ENCODE peak calls at places on chromosomes 13 and 19, in seven cellular contexts. H, O, I, N, P, V and X are unnamed samples.

GRCh38 chr13:52026246-52026626 is 1.7 kb downstream of the UTP14C start:
- DNase-seq in H (no peak), O (no peak), I (peak; percentile 47), N (no peak), P (peak; percentile 35), V (no peak), X (no peak)

GRCh38 chr13:60152904-60153303 is 10.8 kb downstream of the DIAPH3 start:
- DNase-seq in H (no peak), O (no peak), I (no peak), N (no peak), P (no peak), V (no peak), X (no peak)

GRCh38 chr19:38455031-38455430 is 21.5 kb downstream of the RYR1 start:
- DNase-seq in H (no peak), O (no peak), I (no peak), N (peak; percentile 55), P (peak; percentile 18), V (no peak), X (peak; percentile 47)

GRCh38 chr13:73158851-73159250 is 100.0 kb downstream of the KLF5 start:
- DNase-seq in H (no peak), O (no peak), I (no peak), N (no peak), P (no peak), V (no peak), X (no peak)

GRCh38 chr13:37954191-37954590 is 84.6 kb upstream of the TRPC4 start:
- DNase-seq in H (no peak), O (no peak), I (no peak), N (no peak), P (no peak), V (no peak), X (no peak)

GRCh38 chr13:49669735-49670309 is 21.5 kb downstream of the EBPL start:
- DNase-seq in H (peak; percentile 84), O (peak; percentile 63), I (peak; percentile 57), N (peak; percentile 49), P (peak; percentile 60), V (no peak), X (peak; percentile 38)

GRCh38 chr19:18967358-18968146 is 26.5 kb upstream of the HOMER3 start:
- DNase-seq in H (no peak), O (no peak), I (no peak), N (no peak), P (no peak), V (no peak), X (peak; percentile 31)

GRCh38 chr13:20118268-20119140 is 42.3 kb downstream of the GJA3 start:
- DNase-seq in H (peak; percentile 71), O (no peak), I (no peak), N (peak; percentile 41), P (no peak), V (no peak), X (peak; percentile 86)

GRCh38 chr13:33875658-33876401 is 57.9 kb downstream of the RFC3 start:
- DNase-seq in H (no peak), O (no peak), I (no peak), N (no peak), P (no peak), V (no peak), X (no peak)

GRCh38 chr19:2550431-2551171 is 74.7 kb downstream of the GADD45B start:
- DNase-seq in H (peak; percentile 54), O (no peak), I (no peak), N (no peak), P (no peak), V (no peak), X (no peak)

GRCh38 chr19:7109678-7110289 is 40.3 kb downstream of the ZNF557 start:
- DNase-seq in H (no peak), O (no peak), I (peak; percentile 50), N (no peak), P (peak; percentile 11), V (no peak), X (no peak)

GRCh38 chr13:72221276-72221962 is 354.4 kb upstream of the DACH1 start:
- DNase-seq in H (no peak), O (peak; percentile 18), I (peak; percentile 82), N (peak; percentile 7), P (peak; percentile 28), V (no peak), X (peak; percentile 70)

GRCh38 chr13:93721483-93721882 is 494.9 kb downstream of the GPC6 start:
- DNase-seq in H (no peak), O (no peak), I (no peak), N (no peak), P (no peak), V (no peak), X (no peak)

GRCh38 chr13:61664821-61665705 is 249.4 kb upstream of the PCDH20 start:
- DNase-seq in H (no peak), O (peak; percentile 10), I (no peak), N (no peak), P (peak; percentile 90), V (no peak), X (no peak)

GRCh38 chr13:93769607-93770006 is 543.0 kb downstream of the GPC6 start:
- DNase-seq in H (no peak), O (no peak), I (no peak), N (no peak), P (no peak), V (no peak), X (no peak)

GRCh38 chr13:40190656-40191100 is 475.8 kb downstream of the FOXO1 start:
- DNase-seq in H (peak; percentile 63), O (no peak), I (no peak), N (no peak), P (peak; percentile 6), V (no peak), X (no peak)

GRCh38 chr13:113854238-113855011 is 9.5 kb downstream of the GAS6 start:
- DNase-seq in H (no peak), O (no peak), I (peak; percentile 49), N (no peak), P (no peak), V (no peak), X (no peak)

GRCh38 chr13:113855012-113855921 is 8.6 kb downstream of the GAS6 start:
- DNase-seq in H (no peak), O (no peak), I (peak; percentile 40), N (no peak), P (no peak), V (no peak), X (no peak)

GRCh38 chr13:113855931-113856715 is 7.8 kb downstream of the GAS6 start:
- DNase-seq in H (no peak), O (no peak), I (peak; percentile 33), N (no peak), P (no peak), V (no peak), X (no peak)

GRCh38 chr13:113857531-113858195 is 6.2 kb downstream of the GAS6 start:
- DNase-seq in H (no peak), O (no peak), I (peak; percentile 50), N (no peak), P (no peak), V (no peak), X (no peak)

GRCh38 chr13:113856716-113857065 is 7.2 kb downstream of the GAS6 start:
- DNase-seq in H (no peak), O (no peak), I (peak; percentile 32), N (no peak), P (peak; percentile 21), V (no peak), X (peak; percentile 65)
- TF ChIP-seq JUND in H (no peak), O (no peak), I (no peak), N (no peak), P (no peak), V (no peak), X (no peak)

GRCh38 chr19:4523306-4524110 is 5.2 kb upstream of the PLIN4 start:
- DNase-seq in H (peak; percentile 86), O (peak; percentile 29), I (peak; percentile 88), N (peak; percentile 79), P (peak; percentile 51), V (no peak), X (peak; percentile 40)

GRCh38 chr19:4521170-4521887 is 3.0 kb upstream of the PLIN4 start:
- DNase-seq in H (no peak), O (no peak), I (no peak), N (no peak), P (peak; percentile 60), V (no peak), X (no peak)

GRCh38 chr19:4524808-4525562 is 6.7 kb upstream of the PLIN4 start:
- DNase-seq in H (peak; percentile 79), O (peak; percentile 8), I (peak; percentile 95), N (peak; percentile 77), P (no peak), V (no peak), X (peak; percentile 43)

GRCh38 chr19:4521888-4522242 is 3.6 kb upstream of the PLIN4 start:
- DNase-seq in H (no peak), O (no peak), I (no peak), N (no peak), P (no peak), V (no peak), X (no peak)

DNA sequence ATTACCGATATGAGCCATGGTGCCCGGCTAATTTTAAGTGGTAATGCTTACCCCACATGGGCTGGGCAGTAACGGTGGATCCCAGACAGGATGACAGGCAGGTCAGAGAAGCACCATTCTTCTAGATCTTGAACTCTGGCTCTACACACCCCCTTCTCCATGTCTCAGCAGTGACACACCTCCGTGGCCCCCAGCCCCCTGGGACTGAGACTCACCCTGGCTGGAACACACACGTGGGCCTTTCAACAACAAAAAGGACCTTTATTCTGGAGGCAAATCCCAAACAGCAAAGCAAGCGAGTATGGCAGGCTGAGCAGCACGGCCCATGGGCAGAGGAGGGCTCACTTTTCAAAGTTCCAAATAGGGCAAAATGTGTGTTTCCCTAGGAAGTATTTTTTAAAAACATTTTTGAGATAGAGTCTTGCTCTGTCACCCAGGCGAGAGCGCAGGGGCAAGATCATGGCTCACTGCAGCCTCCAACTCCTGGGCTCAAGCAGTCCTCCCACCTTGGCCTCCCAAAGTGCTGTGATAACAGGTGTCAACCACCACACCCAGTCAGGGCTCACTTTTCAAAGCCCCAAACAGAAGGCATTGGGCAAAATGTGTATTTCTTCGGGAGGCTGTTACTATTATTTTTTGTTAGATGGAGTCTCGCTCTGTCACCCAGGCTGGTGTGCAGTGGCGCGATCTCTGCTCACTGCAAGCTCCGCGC is 4.2 kb upstream of the PLIN4 start:
- DNase-seq in H (no peak), O (no peak), I (no peak), N (no peak), P (no peak), V (no peak), X (no peak)
- TF ChIP-seq JUND in H (no peak), O (no peak), I (no peak), N (no peak), P (no peak), V (no peak), X (no peak)

GRCh38 chr19:42269518-42270345 is 680 bp downstream of the CIC start:
- DNase-seq in H (no peak), O (no peak), I (no peak), N (peak; percentile 39), P (no peak), V (no peak), X (no peak)
- TF ChIP-seq JUND in H (no peak), O (no peak), I (no peak), N (no peak), P (no peak), V (no peak), X (no peak)

DNA sequence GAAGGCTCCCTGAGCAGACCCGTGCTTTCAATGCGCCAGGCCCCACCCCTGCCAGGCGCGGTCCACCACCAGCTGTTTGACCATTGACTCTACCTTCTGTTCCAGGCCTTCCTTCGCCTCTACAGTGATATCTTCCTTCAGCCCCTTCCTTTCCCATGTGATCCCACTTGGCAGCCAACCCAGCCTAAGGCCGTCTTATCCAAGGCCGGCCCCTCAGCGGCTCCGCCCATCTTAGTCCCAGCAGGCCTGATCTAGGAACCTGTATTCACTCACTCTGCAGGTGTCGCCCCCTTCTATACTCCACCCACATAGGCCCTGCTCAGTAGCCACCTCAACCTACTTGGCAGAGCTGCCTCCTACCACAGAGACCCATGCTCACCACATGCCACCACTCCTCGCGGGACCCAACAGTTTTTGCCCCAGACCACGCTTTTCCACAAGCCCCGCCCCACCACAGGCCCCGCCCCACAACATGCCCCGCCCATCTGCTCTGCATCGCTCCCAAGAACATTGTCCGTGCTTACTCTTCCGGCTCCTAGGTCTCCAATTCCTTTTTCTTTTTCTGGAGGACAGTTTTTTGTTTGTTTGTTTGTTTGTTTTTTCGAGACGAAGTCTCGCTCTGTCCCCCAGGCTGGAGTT is 2.9 kb downstream of the RASIP1 start:
- DNase-seq in H (peak; percentile 66), O (no peak), I (no peak), N (peak; percentile 95), P (no peak), V (no peak), X (no peak)
- TF ChIP-seq JUND in H (no peak), O (no peak), I (no peak), N (no peak), P (no peak), V (no peak), X (no peak)